ENCODE peak calls at places on chromosomes 7 and 10, in five cellular contexts. One of them, this sample, is unnamed.
A peak's percentile ranks its signal among the peaks of the same experiment; 100 is the strongest.

GRCh38 chr7:110065112-110065511 is 1025.8 kb upstream of the LRRN3 start:
- DNase-seq in nephron progenitor cell: no peak
- DNase-seq in kidney epithelial cell: no peak
- DNase-seq in Calu3: no peak
- DNase-seq in left lung: no peak
- DNase-seq in this sample: no peak

GRCh38 chr7:636396-636795 is 90.1 kb upstream of the DNAAF5 start:
- DNase-seq in nephron progenitor cell: no peak
- DNase-seq in kidney epithelial cell: no peak
- DNase-seq in Calu3: peak; percentile 87
- DNase-seq in left lung: peak; percentile 83
- DNase-seq in this sample: no peak

GRCh38 chr7:108598153-108598552 is 28.5 kb downstream of the DNAJB9 start:
- DNase-seq in nephron progenitor cell: peak; percentile 13
- DNase-seq in kidney epithelial cell: no peak
- DNase-seq in Calu3: no peak
- DNase-seq in left lung: no peak
- DNase-seq in this sample: no peak

GRCh38 chr10:125034671-125035070 is 92.7 kb downstream of the ZRANB1 start:
- DNase-seq in nephron progenitor cell: no peak
- DNase-seq in kidney epithelial cell: no peak
- DNase-seq in Calu3: no peak
- DNase-seq in left lung: no peak
- DNase-seq in this sample: no peak

GRCh38 chr10:71815515-71816130 is 35.4 kb downstream of the PSAP start:
- DNase-seq in nephron progenitor cell: no peak
- DNase-seq in kidney epithelial cell: no peak
- DNase-seq in Calu3: no peak
- DNase-seq in left lung: no peak
- DNase-seq in this sample: no peak

GRCh38 chr7:156020566-156020965 is 208.3 kb upstream of the SHH start:
- DNase-seq in nephron progenitor cell: no peak
- DNase-seq in kidney epithelial cell: no peak
- DNase-seq in Calu3: no peak
- DNase-seq in left lung: no peak
- DNase-seq in this sample: no peak

GRCh38 chr7:100585511-100586265 is at the start of gene LRCH4:
- DNase-seq in nephron progenitor cell: no peak
- DNase-seq in kidney epithelial cell: no peak
- DNase-seq in Calu3: peak; percentile 68
- DNase-seq in left lung: peak; percentile 91
- DNase-seq in this sample: peak; percentile 67

GRCh38 chr7:2876031-2876862 is 32.1 kb upstream of the GNA12 start:
- DNase-seq in nephron progenitor cell: no peak
- DNase-seq in kidney epithelial cell: peak; percentile 91
- DNase-seq in Calu3: peak; percentile 29
- DNase-seq in left lung: no peak
- DNase-seq in this sample: no peak

GRCh38 chr10:95513941-95514392 is 47.2 kb downstream of the SORBS1 start:
- DNase-seq in nephron progenitor cell: no peak
- DNase-seq in kidney epithelial cell: peak; percentile 79
- DNase-seq in Calu3: peak; percentile 17
- DNase-seq in left lung: no peak
- DNase-seq in this sample: no peak

GRCh38 chr10:14653271-14654161 is 121.2 kb downstream of the FAM107B start:
- DNase-seq in nephron progenitor cell: peak; percentile 36
- DNase-seq in kidney epithelial cell: peak; percentile 63
- DNase-seq in Calu3: peak; percentile 74
- DNase-seq in left lung: no peak
- DNase-seq in this sample: no peak

GRCh38 chr7:158488225-158488889 is 99.3 kb downstream of the PTPRN2 start:
- DNase-seq in nephron progenitor cell: no peak
- DNase-seq in kidney epithelial cell: no peak
- DNase-seq in Calu3: no peak
- DNase-seq in left lung: no peak
- DNase-seq in this sample: no peak

GRCh38 chr7:46461334-46461777 is 540.3 kb upstream of the IGFBP3 start:
- DNase-seq in nephron progenitor cell: no peak
- DNase-seq in kidney epithelial cell: no peak
- DNase-seq in Calu3: no peak
- DNase-seq in left lung: no peak
- DNase-seq in this sample: no peak

GRCh38 chr10:100728928-100729876 is 16.2 kb upstream of the PAX2 start:
- DNase-seq in nephron progenitor cell: peak; percentile 81
- DNase-seq in kidney epithelial cell: no peak
- DNase-seq in Calu3: peak; percentile 49
- DNase-seq in left lung: no peak
- DNase-seq in this sample: no peak

GRCh38 chr10:87619705-87620104 is 40.0 kb upstream of the PAPSS2 start:
- DNase-seq in nephron progenitor cell: no peak
- DNase-seq in kidney epithelial cell: no peak
- DNase-seq in Calu3: no peak
- DNase-seq in left lung: no peak
- DNase-seq in this sample: no peak

GRCh38 chr7:151135866-151136514 is 31.5 kb downstream of the GBX1 start:
- DNase-seq in nephron progenitor cell: no peak
- DNase-seq in kidney epithelial cell: no peak
- DNase-seq in Calu3: no peak
- DNase-seq in left lung: peak; percentile 57
- DNase-seq in this sample: no peak

GRCh38 chr7:82464372-82464771 is 20.8 kb upstream of the CACNA2D1 start:
- DNase-seq in nephron progenitor cell: no peak
- DNase-seq in kidney epithelial cell: no peak
- DNase-seq in Calu3: no peak
- DNase-seq in left lung: no peak
- DNase-seq in this sample: no peak

GRCh38 chr7:117458977-117459583 is 20.7 kb upstream of the CFTR start:
- DNase-seq in nephron progenitor cell: no peak
- DNase-seq in kidney epithelial cell: no peak
- DNase-seq in Calu3: no peak
- DNase-seq in left lung: no peak
- DNase-seq in this sample: no peak

GRCh38 chr7:100044719-100045118 is 4.9 kb upstream of the ZSCAN21 start:
- DNase-seq in nephron progenitor cell: no peak
- DNase-seq in kidney epithelial cell: no peak
- DNase-seq in Calu3: no peak
- DNase-seq in left lung: no peak
- DNase-seq in this sample: no peak

GRCh38 chr10:118002581-118002980 is 44.2 kb downstream of the RAB11FIP2 start:
- DNase-seq in nephron progenitor cell: no peak
- DNase-seq in kidney epithelial cell: no peak
- DNase-seq in Calu3: no peak
- DNase-seq in left lung: no peak
- DNase-seq in this sample: no peak

GRCh38 chr10:96758423-96758822 is 38.1 kb upstream of the PIK3AP1 start:
- DNase-seq in nephron progenitor cell: no peak
- DNase-seq in kidney epithelial cell: no peak
- DNase-seq in Calu3: no peak
- DNase-seq in left lung: no peak
- DNase-seq in this sample: no peak

GRCh38 chr10:7444576-7445226 is 33.9 kb upstream of the SFMBT2 start:
- DNase-seq in nephron progenitor cell: no peak
- DNase-seq in kidney epithelial cell: no peak
- DNase-seq in Calu3: no peak
- DNase-seq in left lung: no peak
- DNase-seq in this sample: no peak

GRCh38 chr7:652881-653280 is 73.6 kb upstream of the DNAAF5 start:
- DNase-seq in nephron progenitor cell: no peak
- DNase-seq in kidney epithelial cell: no peak
- DNase-seq in Calu3: no peak
- DNase-seq in left lung: peak; percentile 50
- DNase-seq in this sample: no peak

GRCh38 chr7:114243019-114243507 is 171.6 kb upstream of the FOXP2 start:
- DNase-seq in nephron progenitor cell: no peak
- DNase-seq in kidney epithelial cell: peak; percentile 66
- DNase-seq in Calu3: peak; percentile 31
- DNase-seq in left lung: no peak
- DNase-seq in this sample: no peak

GRCh38 chr7:84799131-84799530 is 387.7 kb downstream of the SEMA3D start:
- DNase-seq in nephron progenitor cell: no peak
- DNase-seq in kidney epithelial cell: no peak
- DNase-seq in Calu3: no peak
- DNase-seq in left lung: no peak
- DNase-seq in this sample: no peak

GRCh38 chr7:142864980-142865747 is 10.3 kb downstream of the EPHB6 start:
- DNase-seq in nephron progenitor cell: no peak
- DNase-seq in kidney epithelial cell: no peak
- DNase-seq in Calu3: no peak
- DNase-seq in left lung: no peak
- DNase-seq in this sample: no peak

GRCh38 chr7:116490351-116490750 is 9.2 kb upstream of the CAV2 start:
- DNase-seq in nephron progenitor cell: no peak
- DNase-seq in kidney epithelial cell: no peak
- DNase-seq in Calu3: no peak
- DNase-seq in left lung: no peak
- DNase-seq in this sample: no peak

GRCh38 chr10:4945706-4946348 is 17.4 kb upstream of the AKR1C1 start:
- DNase-seq in nephron progenitor cell: no peak
- DNase-seq in kidney epithelial cell: no peak
- DNase-seq in Calu3: no peak
- DNase-seq in left lung: no peak
- DNase-seq in this sample: no peak

GRCh38 chr10:47369251-47369894 is 14.7 kb downstream of the ZNF488 start:
- DNase-seq in nephron progenitor cell: no peak
- DNase-seq in kidney epithelial cell: no peak
- DNase-seq in Calu3: no peak
- DNase-seq in left lung: no peak
- DNase-seq in this sample: peak; percentile 3

GRCh38 chr10:97006364-97006763 is 174.3 kb downstream of the LCOR start:
- DNase-seq in nephron progenitor cell: no peak
- DNase-seq in kidney epithelial cell: no peak
- DNase-seq in Calu3: no peak
- DNase-seq in left lung: no peak
- DNase-seq in this sample: no peak

GRCh38 chr7:132930881-132931280 is 151.0 kb downstream of the CHCHD3 start:
- DNase-seq in nephron progenitor cell: no peak
- DNase-seq in kidney epithelial cell: no peak
- DNase-seq in Calu3: no peak
- DNase-seq in left lung: no peak
- DNase-seq in this sample: no peak

GRCh38 chr7:124996778-124997177 is 67.2 kb upstream of the POT1 start:
- DNase-seq in nephron progenitor cell: no peak
- DNase-seq in kidney epithelial cell: no peak
- DNase-seq in Calu3: peak; percentile 14
- DNase-seq in left lung: no peak
- DNase-seq in this sample: no peak

GRCh38 chr10:130737622-130738021 is 573.9 kb downstream of the TCERG1L start:
- DNase-seq in nephron progenitor cell: peak; percentile 78
- DNase-seq in kidney epithelial cell: no peak
- DNase-seq in Calu3: no peak
- DNase-seq in left lung: no peak
- DNase-seq in this sample: no peak

GRCh38 chr7:23895666-23896096 is 185.7 kb downstream of the STK31 start:
- DNase-seq in nephron progenitor cell: no peak
- DNase-seq in kidney epithelial cell: no peak
- DNase-seq in Calu3: no peak
- DNase-seq in left lung: no peak
- DNase-seq in this sample: no peak

GRCh38 chr7:21585070-21585724 is 42.4 kb downstream of the DNAH11 start:
- DNase-seq in nephron progenitor cell: no peak
- DNase-seq in kidney epithelial cell: no peak
- DNase-seq in Calu3: no peak
- DNase-seq in left lung: no peak
- DNase-seq in this sample: no peak

GRCh38 chr10:103603382-103603781 is 109.9 kb downstream of the NEURL1 start:
- DNase-seq in nephron progenitor cell: no peak
- DNase-seq in kidney epithelial cell: no peak
- DNase-seq in Calu3: no peak
- DNase-seq in left lung: no peak
- DNase-seq in this sample: no peak

GRCh38 chr7:114083714-114084113 is 164.9 kb upstream of the PPP1R3A start:
- DNase-seq in nephron progenitor cell: no peak
- DNase-seq in kidney epithelial cell: no peak
- DNase-seq in Calu3: no peak
- DNase-seq in left lung: no peak
- DNase-seq in this sample: no peak

GRCh38 chr7:127957886-127958285 is 73.4 kb downstream of the LRRC4 start:
- DNase-seq in nephron progenitor cell: no peak
- DNase-seq in kidney epithelial cell: no peak
- DNase-seq in Calu3: no peak
- DNase-seq in left lung: no peak
- DNase-seq in this sample: no peak
- TF ChIP-seq CTCF in nephron progenitor cell: no peak
- TF ChIP-seq CTCF in kidney epithelial cell: no peak
- TF ChIP-seq CTCF in Calu3: no peak
- TF ChIP-seq CTCF in left lung: no peak
- TF ChIP-seq CTCF in this sample: no peak

GRCh38 chr7:129664029-129665012 is 52.8 kb downstream of the NRF1 start:
- DNase-seq in nephron progenitor cell: no peak
- DNase-seq in kidney epithelial cell: peak; percentile 38
- DNase-seq in Calu3: peak; percentile 7
- DNase-seq in left lung: no peak
- DNase-seq in this sample: no peak
- TF ChIP-seq CTCF in nephron progenitor cell: peak; percentile 35
- TF ChIP-seq CTCF in kidney epithelial cell: peak; percentile 47
- TF ChIP-seq CTCF in Calu3: peak; percentile 19
- TF ChIP-seq CTCF in left lung: peak; percentile 9
- TF ChIP-seq CTCF in this sample: no peak

GRCh38 chr7:44066111-44066460 is 719 bp upstream of the PGAM2 start:
- DNase-seq in nephron progenitor cell: no peak
- DNase-seq in kidney epithelial cell: no peak
- DNase-seq in Calu3: no peak
- DNase-seq in left lung: no peak
- DNase-seq in this sample: no peak
- TF ChIP-seq CTCF in nephron progenitor cell: no peak
- TF ChIP-seq CTCF in kidney epithelial cell: no peak
- TF ChIP-seq CTCF in Calu3: no peak
- TF ChIP-seq CTCF in left lung: no peak
- TF ChIP-seq CTCF in this sample: no peak

GRCh38 chr10:13470270-13470669 is 58.5 kb downstream of the BEND7 start:
- DNase-seq in nephron progenitor cell: no peak
- DNase-seq in kidney epithelial cell: no peak
- DNase-seq in Calu3: no peak
- DNase-seq in left lung: no peak
- DNase-seq in this sample: no peak
- TF ChIP-seq CTCF in nephron progenitor cell: no peak
- TF ChIP-seq CTCF in kidney epithelial cell: no peak
- TF ChIP-seq CTCF in Calu3: no peak
- TF ChIP-seq CTCF in left lung: no peak
- TF ChIP-seq CTCF in this sample: no peak

This sample was measured in activated B cell treated with CpG ODN at 0.5 μM for 24 hours.